ENCODE peak calls at places on chromosomes 5 and 9, in six cellular contexts. M, Y, T, A, E and Q are unnamed samples.

GRCh38 chr9:118318770-118319443 is 614.7 kb downstream of the TLR4 start:
- DNase-seq in M (no peak), Y (peak; percentile 74), T (peak; percentile 45), A (no peak), E (no peak), Q (no peak)

GRCh38 chr5:52269853-52270252 is 517.9 kb upstream of the ITGA1 start:
- DNase-seq in M (no peak), Y (no peak), T (no peak), A (no peak), E (no peak), Q (no peak)

GRCh38 chr9:123105490-123105889 is 72.0 kb downstream of the GPR21 start:
- DNase-seq in M (no peak), Y (no peak), T (no peak), A (no peak), E (no peak), Q (no peak)

GRCh38 chr9:90307177-90307833 is 335.3 kb downstream of the DIRAS2 start:
- DNase-seq in M (no peak), Y (no peak), T (no peak), A (no peak), E (no peak), Q (no peak)

GRCh38 chr5:176161431-176161830 is 76.8 kb upstream of the SIMC1 start:
- DNase-seq in M (no peak), Y (no peak), T (no peak), A (no peak), E (no peak), Q (no peak)

GRCh38 chr5:168670881-168671575 is 91.9 kb upstream of the PANK3 start:
- DNase-seq in M (no peak), Y (no peak), T (no peak), A (no peak), E (no peak), Q (no peak)

GRCh38 chr5:55923177-55923872 is 71.4 kb downstream of the IL6ST start:
- DNase-seq in M (no peak), Y (no peak), T (no peak), A (no peak), E (no peak), Q (no peak)

GRCh38 chr9:93673271-93673843 is 97.0 kb downstream of the PHF2 start:
- DNase-seq in M (no peak), Y (peak; percentile 62), T (no peak), A (no peak), E (no peak), Q (no peak)

GRCh38 chr5:132747693-132748440 is 641 bp downstream of the CCNI2 start:
- DNase-seq in M (no peak), Y (no peak), T (no peak), A (peak; percentile 36), E (no peak), Q (no peak)

GRCh38 chr9:127140181-127140580 is 17.7 kb upstream of the ANGPTL2 start:
- DNase-seq in M (no peak), Y (peak; percentile 34), T (no peak), A (no peak), E (no peak), Q (no peak)

GRCh38 chr5:318341-318897 is 3.1 kb upstream of the AHRR start:
- DNase-seq in M (peak; percentile 46), Y (no peak), T (no peak), A (no peak), E (no peak), Q (no peak)

DNA sequence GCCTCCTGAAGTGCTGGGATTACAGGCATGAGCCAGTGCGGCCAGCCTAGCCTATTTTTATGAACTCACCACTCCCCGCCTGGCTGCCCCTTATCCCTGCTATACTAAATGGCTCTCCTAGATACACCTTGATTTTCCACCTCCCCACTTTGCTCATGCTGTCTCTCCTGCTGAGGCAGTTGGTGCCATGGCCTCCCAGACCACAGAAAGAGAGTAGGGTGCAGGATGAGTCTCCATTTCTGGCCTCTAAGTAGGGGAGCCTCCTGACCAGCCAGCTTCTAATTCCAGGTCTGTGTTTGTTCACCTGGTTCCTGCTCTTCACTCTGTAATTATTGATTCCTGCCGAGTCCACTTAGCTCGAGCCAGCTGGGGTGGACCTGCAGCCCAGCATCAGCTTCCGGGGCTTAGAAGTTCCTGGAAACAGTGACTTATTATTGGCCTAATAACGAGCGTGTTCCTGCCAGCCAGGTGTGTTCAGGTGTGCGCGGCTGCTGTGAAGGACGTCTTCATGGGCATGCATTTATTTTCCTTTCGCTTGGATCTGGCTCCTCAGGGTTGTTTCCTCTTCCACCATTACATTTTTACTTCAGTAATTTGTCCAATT is 34.0 kb downstream of the ZNF618 start:
- DNase-seq in M (no peak), Y (no peak), T (no peak), A (no peak), E (no peak), Q (no peak)
- H3K36me3 ChIP-seq in M (no peaks in the 10 kb centered on the region), Y (no peaks in the 10 kb centered on the region), T (no peaks in the 10 kb centered on the region), A (no peaks in the 10 kb centered on the region), E (no peaks in the 10 kb centered on the region), Q (no peaks in the 10 kb centered on the region)

GRCh38 chr9:116959775-116960174 is 272.7 kb downstream of the TRIM32 start:
- DNase-seq in M (peak; percentile 18), Y (peak; percentile 86), T (no peak), A (no peak), E (no peak), Q (no peak)
- H3K36me3 ChIP-seq in M (no peaks in the 10 kb centered on the region), Y (peaks cover 2% of the 10 kb centered on the region), T (no peaks in the 10 kb centered on the region), A (no peaks in the 10 kb centered on the region), E (no peaks in the 10 kb centered on the region), Q (no peaks in the 10 kb centered on the region)

GRCh38 chr9:95757483-95757882 is 118.0 kb upstream of the ERCC6L2 start:
- DNase-seq in M (no peak), Y (no peak), T (no peak), A (no peak), E (no peak), Q (no peak)

GRCh38 chr9:95755421-95755730 is 120.1 kb upstream of the ERCC6L2 start:
- DNase-seq in M (no peak), Y (no peak), T (no peak), A (no peak), E (no peak), Q (no peak)

GRCh38 chr9:95757026-95757425 is 118.5 kb upstream of the ERCC6L2 start:
- DNase-seq in M (peak; percentile 78), Y (no peak), T (peak; percentile 63), A (no peak), E (no peak), Q (no peak)

GRCh38 chr9:95754533-95755420 is 120.7 kb upstream of the ERCC6L2 start:
- DNase-seq in M (no peak), Y (no peak), T (no peak), A (no peak), E (no peak), Q (no peak)

GRCh38 chr9:95756101-95756500 is 119.4 kb upstream of the ERCC6L2 start:
- DNase-seq in M (no peak), Y (no peak), T (no peak), A (no peak), E (no peak), Q (no peak)
- H3K36me3 ChIP-seq in M (no peaks in the 10 kb centered on the region), Y (no peaks in the 10 kb centered on the region), T (no peaks in the 10 kb centered on the region), A (no peaks in the 10 kb centered on the region), E (no peaks in the 10 kb centered on the region), Q (no peaks in the 10 kb centered on the region)

DNA sequence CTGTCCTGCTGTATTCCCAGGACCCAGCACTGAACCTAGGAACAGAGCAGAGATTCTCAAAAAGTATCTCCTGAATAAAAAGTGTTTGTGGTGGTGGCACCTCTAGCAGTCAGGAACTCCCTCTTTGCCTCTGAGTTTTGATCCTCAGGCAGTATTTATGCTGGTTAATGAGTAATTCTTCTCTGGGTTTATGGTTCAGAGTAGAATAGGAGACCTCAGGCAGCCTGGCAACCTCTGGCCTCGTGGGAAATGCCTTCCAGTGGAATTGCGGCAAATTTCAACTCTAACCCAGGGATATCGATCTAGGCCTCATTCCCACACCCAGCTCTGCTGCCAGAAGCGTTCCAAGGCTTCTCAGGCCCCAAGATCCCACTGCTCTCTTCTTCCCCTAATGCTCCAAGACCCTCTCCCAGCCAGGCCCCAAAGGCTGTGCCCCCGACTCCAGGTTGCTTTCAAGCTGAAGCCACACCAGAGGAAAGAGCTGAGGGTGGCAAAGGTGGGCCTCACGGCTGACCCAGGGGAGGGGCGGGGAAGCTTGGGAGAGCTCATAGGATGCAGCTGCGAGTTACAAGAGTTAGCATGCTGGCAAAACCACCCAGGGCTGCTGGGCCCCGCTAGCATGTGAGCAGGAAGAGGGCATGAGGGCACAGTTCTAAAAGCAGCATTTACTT is 10.9 kb upstream of the HDHD3 start:
- DNase-seq in M (no peak), Y (no peak), T (no peak), A (no peak), E (no peak), Q (no peak)
- H3K36me3 ChIP-seq in M (peaks cover 44% of the 10 kb centered on the region), Y (peaks cover 2% of the 10 kb centered on the region), T (peaks cover 15% of the 10 kb centered on the region), A (peaks cover 18% of the 10 kb centered on the region), E (peaks cover 22% of the 10 kb centered on the region), Q (no peaks in the 10 kb centered on the region)

GRCh38 chr5:151027961-151028479 is 7.6 kb downstream of the GPX3 start:
- DNase-seq in M (no peak), Y (no peak), T (no peak), A (no peak), E (no peak), Q (no peak)
- H3K36me3 ChIP-seq in M (peaks cover 42% of the 10 kb centered on the region), Y (peaks cover 10% of the 10 kb centered on the region), T (peaks cover 33% of the 10 kb centered on the region), A (peaks cover 29% of the 10 kb centered on the region), E (peaks cover 27% of the 10 kb centered on the region), Q (peaks cover 100% of the 10 kb centered on the region)

GRCh38 chr9:20854444-20854843 is 170.4 kb downstream of the FOCAD start:
- DNase-seq in M (peak; percentile 88), Y (no peak), T (no peak), A (no peak), E (no peak), Q (no peak)
- H3K36me3 ChIP-seq in M (no peaks in the 10 kb centered on the region), Y (no peaks in the 10 kb centered on the region), T (no peaks in the 10 kb centered on the region), A (no peaks in the 10 kb centered on the region), E (no peaks in the 10 kb centered on the region), Q (no peaks in the 10 kb centered on the region)

GRCh38 chr9:114015607-114016006 is 62.5 kb downstream of the AMBP start:
- DNase-seq in M (no peak), Y (no peak), T (no peak), A (no peak), E (no peak), Q (no peak)
- H3K36me3 ChIP-seq in M (peaks cover 42% of the 10 kb centered on the region), Y (peaks cover 6% of the 10 kb centered on the region), T (peaks cover 1% of the 10 kb centered on the region), A (no peaks in the 10 kb centered on the region), E (peaks cover 16% of the 10 kb centered on the region), Q (peaks cover 87% of the 10 kb centered on the region)

GRCh38 chr9:97321251-97321650 is 13.8 kb downstream of the CCDC180 start:
- DNase-seq in M (no peak), Y (no peak), T (no peak), A (no peak), E (no peak), Q (no peak)

GRCh38 chr9:97319380-97319779 is 11.9 kb downstream of the CCDC180 start:
- DNase-seq in M (no peak), Y (no peak), T (no peak), A (no peak), E (no peak), Q (no peak)

GRCh38 chr9:97320080-97320642 is 12.7 kb downstream of the CCDC180 start:
- DNase-seq in M (no peak), Y (no peak), T (no peak), A (no peak), E (no peak), Q (no peak)

GRCh38 chr9:97322105-97322504 is 14.6 kb downstream of the CCDC180 start:
- DNase-seq in M (no peak), Y (no peak), T (no peak), A (no peak), E (no peak), Q (no peak)

GRCh38 chr9:97321681-97322080 is 14.2 kb downstream of the CCDC180 start:
- DNase-seq in M (no peak), Y (no peak), T (no peak), A (no peak), E (no peak), Q (no peak)
- H3K36me3 ChIP-seq in M (no peaks in the 10 kb centered on the region), Y (peaks cover 2% of the 10 kb centered on the region), T (no peaks in the 10 kb centered on the region), A (peaks cover 3% of the 10 kb centered on the region), E (no peaks in the 10 kb centered on the region), Q (peaks cover 98% of the 10 kb centered on the region)